ENCODE peak calls at places on chromosomes 5 and 9, in five cellular contexts. F is dorsolateral prefrontal cortex, L is tibial artery, J is left ventricle myocardium inferior, I is H1. B is an unnamed sample.

GRCh38 chr5:66933066-66933465 is 263.5 kb downstream of the CD180 start:
- DNase-seq in J (no peak), L (no peak), F (no peak), I (no peak), B (no peak)

GRCh38 chr9:2087500-2088313 is 72.6 kb downstream of the SMARCA2 start:
- DNase-seq in J (no peak), F (no peak), L (no peak), I (no peak), B (no peak)

GRCh38 chr9:80839821-80840670 is 849.3 kb downstream of the TLE1 start:
- DNase-seq in F (no peak), I (no peak), L (no peak), J (no peak), B (no peak)

GRCh38 chr9:93263334-93264229 is 79.6 kb downstream of the WNK2 start:
- DNase-seq in F (no peak), L (peak; percentile 13), J (no peak), I (no peak), B (no peak)

GRCh38 chr5:176474476-176474875 is 26.3 kb downstream of the FAF2 start:
- DNase-seq in I (no peak), F (no peak), J (no peak), L (no peak), B (no peak)

GRCh38 chr5:142479854-142480253 is 155.0 kb upstream of the SPRY4 start:
- DNase-seq in L (no peak), I (no peak), F (no peak), J (no peak), B (no peak)

GRCh38 chr9:127905788-127906191 is 6.4 kb upstream of the ST6GALNAC6 start:
- DNase-seq in L (no peak), I (no peak), J (no peak), F (no peak), B (peak; percentile 69)

GRCh38 chr5:158434749-158435148 is 575.8 kb upstream of the CLINT1 start:
- DNase-seq in I (no peak), L (no peak), J (no peak), F (no peak), B (no peak)

GRCh38 chr5:154267516-154267915 is 77.0 kb downstream of the GALNT10 start:
- DNase-seq in I (no peak), F (no peak), L (no peak), J (no peak), B (no peak)

GRCh38 chr9:5799314-5799713 is 33.6 kb downstream of the ERMP1 start:
- DNase-seq in L (no peak), F (no peak), J (no peak), I (no peak), B (no peak)

GRCh38 chr9:116580853-116581252 is 106.3 kb upstream of the TRIM32 start:
- DNase-seq in J (no peak), L (no peak), F (no peak), I (no peak), B (no peak)

GRCh38 chr9:7879551-7880245 is 80.1 kb upstream of the DMAC1 start:
- DNase-seq in J (no peak), F (no peak), L (no peak), I (peak; percentile 10), B (no peak)

GRCh38 chr9:111743275-111743674 is 51.5 kb downstream of the SHOC1 start:
- DNase-seq in F (no peak), J (no peak), I (no peak), L (no peak), B (no peak)

GRCh38 chr9:113298924-113299770 is 4.0 kb downstream of the RNF183 start:
- DNase-seq in F (no peak), L (no peak), I (no peak), J (no peak), B (no peak)

GRCh38 chr9:116959775-116960174 is 272.7 kb downstream of the TRIM32 start:
- DNase-seq in I (no peak), J (no peak), L (no peak), F (peak; percentile 46), B (no peak)

GRCh38 chr5:80191991-80192398 is 63.9 kb downstream of the SERINC5 start:
- DNase-seq in F (peak; percentile 50), I (peak; percentile 31), L (no peak), J (peak; percentile 73), B (peak; percentile 42)

GRCh38 chr5:174623438-174624019 is 100.9 kb upstream of the MSX2 start:
- DNase-seq in I (no peak), L (no peak), F (no peak), J (no peak), B (no peak)

GRCh38 chr9:37949576-37949975 is 45.6 kb upstream of the SLC25A51 start:
- DNase-seq in L (no peak), F (no peak), J (no peak), I (no peak), B (no peak)

GRCh38 chr5:54590824-54591223 is 73.3 kb downstream of the SNX18 start:
- DNase-seq in L (no peak), I (no peak), F (no peak), J (no peak), B (no peak)

GRCh38 chr5:43363445-43364152 is 48.6 kb downstream of the CCL28 start:
- DNase-seq in I (no peak), F (no peak), L (no peak), J (no peak), B (no peak)

GRCh38 chr9:70802758-70803436 is 318.5 kb downstream of the TRPM3 start:
- DNase-seq in J (no peak), I (no peak), L (no peak), F (no peak), B (no peak)

GRCh38 chr5:58069016-58069705 is 390.7 kb downstream of the PLK2 start:
- DNase-seq in J (no peak), L (no peak), I (no peak), F (no peak), B (no peak)

GRCh38 chr9:134633362-134634142 is 8.1 kb upstream of the COL5A1 start:
- DNase-seq in L (no peak), J (peak; percentile 6), I (no peak), F (peak; percentile 15), B (no peak)
- H3K27me3 ChIP-seq in L (no peaks in the 10 kb centered on the region), J (peaks cover 29% of the 10 kb centered on the region), I (no peaks in the 10 kb centered on the region), F (no peaks in the 10 kb centered on the region), B (no peaks in the 10 kb centered on the region)

GRCh38 chr5:126182901-126183695 is 240.1 kb upstream of the GRAMD2B start:
- DNase-seq in F (peak; percentile 75), L (no peak), J (peak; percentile 20), I (no peak), B (no peak)
- H3K27me3 ChIP-seq in F (no peaks in the 10 kb centered on the region), L (no peaks in the 10 kb centered on the region), J (no peaks in the 10 kb centered on the region), I (no peaks in the 10 kb centered on the region), B (no peaks in the 10 kb centered on the region)

GRCh38 chr5:1175801-1176472 is 25.5 kb upstream of the SLC6A19 start:
- DNase-seq in L (no peak), I (no peak), F (no peak), J (peak; percentile 5), B (no peak)
- H3K27me3 ChIP-seq in L (peaks cover 22% of the 10 kb centered on the region), I (no peaks in the 10 kb centered on the region), F (no peaks in the 10 kb centered on the region), J (no peaks in the 10 kb centered on the region), B (no peaks in the 10 kb centered on the region)

DNA sequence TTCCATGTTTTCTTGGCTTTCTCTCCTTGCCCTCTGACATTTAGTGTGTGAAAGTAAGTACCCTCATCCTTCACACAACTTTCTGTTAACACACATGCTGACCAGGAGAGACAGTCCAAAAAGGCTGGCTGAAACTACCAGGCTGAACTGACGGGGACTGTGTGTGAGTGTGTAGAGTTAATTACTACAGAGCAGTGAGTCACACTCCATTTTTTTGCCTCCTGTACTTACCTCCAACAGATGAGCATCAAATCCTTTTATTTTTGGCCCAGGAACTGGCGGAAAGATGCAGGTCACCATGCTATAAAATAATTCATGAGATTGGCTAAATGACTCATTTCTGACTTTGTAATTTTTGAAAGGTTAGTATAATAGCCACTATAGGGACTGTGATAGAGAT is 20.2 kb upstream of the AGXT2 start:
- DNase-seq in I (no peak), J (no peak), L (no peak), F (no peak), B (no peak)
- H3K27me3 ChIP-seq in I (no peaks in the 10 kb centered on the region), J (peaks cover 37% of the 10 kb centered on the region), L (no peaks in the 10 kb centered on the region), F (peaks cover 3% of the 10 kb centered on the region), B (no peaks in the 10 kb centered on the region)

GRCh38 chr5:96610747-96611146 is 51.4 kb upstream of the CAST start:
- DNase-seq in L (no peak), J (no peak), I (no peak), F (no peak), B (no peak)
- H3K27me3 ChIP-seq in L (no peaks in the 10 kb centered on the region), J (no peaks in the 10 kb centered on the region), I (no peaks in the 10 kb centered on the region), F (no peaks in the 10 kb centered on the region), B (no peaks in the 10 kb centered on the region)